ENCODE peak calls at places on chromosomes 3 and 15, in ten cellular contexts. One of them, this sample, is unnamed.

GRCh38 chr3:61250784-61251173 is 473 bp downstream of the FHIT start:
- DNase-seq in CD8-positive, alpha-beta T cell: no peak
- DNase-seq in MV-4-11: no peak
- DNase-seq in transverse colon: peak
- DNase-seq in NCI-H1092: no peak
- DNase-seq in neuronal stem cell: no peak
- DNase-seq in AG04450: no peak
- DNase-seq in WTC11: peak
- DNase-seq in RKO: peak
- DNase-seq in NCI-H1105 treated with DMSO at 0.1 percent for 48 hours: no peak
- DNase-seq in this sample: peak

GRCh38 chr15:79682851-79683288 is 213.9 kb downstream of the MTHFS start:
- DNase-seq in NCI-H1092: no peak
- DNase-seq in RKO: peak
- DNase-seq in AG04450: no peak
- DNase-seq in neuronal stem cell: no peak
- DNase-seq in transverse colon: no peak
- DNase-seq in WTC11: no peak
- DNase-seq in MV-4-11: no peak
- DNase-seq in NCI-H1105 treated with DMSO at 0.1 percent for 48 hours: no peak
- DNase-seq in CD8-positive, alpha-beta T cell: no peak
- DNase-seq in this sample: no peak

GRCh38 chr3:131543714-131544113 is 40.9 kb upstream of the MRPL3 start:
- DNase-seq in WTC11: no peak
- DNase-seq in neuronal stem cell: no peak
- DNase-seq in transverse colon: peak
- DNase-seq in RKO: peak
- DNase-seq in CD8-positive, alpha-beta T cell: no peak
- DNase-seq in AG04450: peak
- DNase-seq in NCI-H1105 treated with DMSO at 0.1 percent for 48 hours: no peak
- DNase-seq in MV-4-11: no peak
- DNase-seq in NCI-H1092: no peak
- DNase-seq in this sample: peak

GRCh38 chr15:36358094-36358961 is 221.1 kb upstream of the CDIN1 start:
- DNase-seq in transverse colon: no peak
- DNase-seq in neuronal stem cell: no peak
- DNase-seq in NCI-H1105 treated with DMSO at 0.1 percent for 48 hours: no peak
- DNase-seq in CD8-positive, alpha-beta T cell: no peak
- DNase-seq in WTC11: no peak
- DNase-seq in RKO: peak
- DNase-seq in MV-4-11: peak
- DNase-seq in AG04450: peak
- DNase-seq in NCI-H1092: no peak
- DNase-seq in this sample: no peak

GRCh38 chr15:27481768-27482167 is 510.8 kb downstream of the GABRG3 start:
- DNase-seq in AG04450: no peak
- DNase-seq in MV-4-11: no peak
- DNase-seq in RKO: no peak
- DNase-seq in CD8-positive, alpha-beta T cell: no peak
- DNase-seq in neuronal stem cell: no peak
- DNase-seq in NCI-H1092: no peak
- DNase-seq in NCI-H1105 treated with DMSO at 0.1 percent for 48 hours: no peak
- DNase-seq in WTC11: peak
- DNase-seq in transverse colon: no peak
- DNase-seq in this sample: no peak

GRCh38 chr3:177615015-177615414 is 417.7 kb upstream of the TBL1XR1 start:
- DNase-seq in NCI-H1105 treated with DMSO at 0.1 percent for 48 hours: peak
- DNase-seq in neuronal stem cell: no peak
- DNase-seq in WTC11: no peak
- DNase-seq in NCI-H1092: peak
- DNase-seq in transverse colon: peak
- DNase-seq in MV-4-11: peak
- DNase-seq in CD8-positive, alpha-beta T cell: no peak
- DNase-seq in AG04450: peak
- DNase-seq in RKO: no peak
- DNase-seq in this sample: peak

GRCh38 chr3:127019449-127019848 is 36.5 kb downstream of the PLXNA1 start:
- DNase-seq in CD8-positive, alpha-beta T cell: no peak
- DNase-seq in neuronal stem cell: no peak
- DNase-seq in NCI-H1105 treated with DMSO at 0.1 percent for 48 hours: no peak
- DNase-seq in MV-4-11: no peak
- DNase-seq in transverse colon: no peak
- DNase-seq in AG04450: no peak
- DNase-seq in NCI-H1092: no peak
- DNase-seq in WTC11: no peak
- DNase-seq in RKO: no peak
- DNase-seq in this sample: no peak

GRCh38 chr3:28151608-28152228 is 89.7 kb upstream of the CMC1 start:
- DNase-seq in CD8-positive, alpha-beta T cell: no peak
- DNase-seq in AG04450: no peak
- DNase-seq in WTC11: no peak
- DNase-seq in NCI-H1092: no peak
- DNase-seq in neuronal stem cell: no peak
- DNase-seq in transverse colon: no peak
- DNase-seq in RKO: no peak
- DNase-seq in MV-4-11: no peak
- DNase-seq in NCI-H1105 treated with DMSO at 0.1 percent for 48 hours: no peak
- DNase-seq in this sample: no peak

GRCh38 chr3:70120360-70120966 is 120.9 kb downstream of the SAMMSON start:
- DNase-seq in NCI-H1105 treated with DMSO at 0.1 percent for 48 hours: no peak
- DNase-seq in CD8-positive, alpha-beta T cell: peak
- DNase-seq in RKO: peak
- DNase-seq in transverse colon: peak
- DNase-seq in MV-4-11: peak
- DNase-seq in AG04450: peak
- DNase-seq in neuronal stem cell: peak
- DNase-seq in WTC11: peak
- DNase-seq in NCI-H1092: peak
- DNase-seq in this sample: peak

GRCh38 chr3:181711325-181712135 is at the start of gene SOX2:
- DNase-seq in NCI-H1105 treated with DMSO at 0.1 percent for 48 hours: peak
- DNase-seq in WTC11: peak
- DNase-seq in RKO: no peak
- DNase-seq in neuronal stem cell: peak
- DNase-seq in MV-4-11: no peak
- DNase-seq in CD8-positive, alpha-beta T cell: no peak
- DNase-seq in transverse colon: peak
- DNase-seq in NCI-H1092: peak
- DNase-seq in AG04450: no peak
- DNase-seq in this sample: no peak

GRCh38 chr15:23648920-23649515 is 1.4 kb upstream of the MAGEL2 start:
- DNase-seq in MV-4-11: no peak
- DNase-seq in RKO: peak
- DNase-seq in neuronal stem cell: peak
- DNase-seq in WTC11: peak
- DNase-seq in NCI-H1092: peak
- DNase-seq in transverse colon: peak
- DNase-seq in CD8-positive, alpha-beta T cell: no peak
- DNase-seq in AG04450: no peak
- DNase-seq in NCI-H1105 treated with DMSO at 0.1 percent for 48 hours: peak
- DNase-seq in this sample: no peak

GRCh38 chr3:113606539-113607218 is 74.3 kb downstream of the SIDT1 start:
- DNase-seq in NCI-H1092: no peak
- DNase-seq in CD8-positive, alpha-beta T cell: peak
- DNase-seq in RKO: no peak
- DNase-seq in transverse colon: peak
- DNase-seq in WTC11: no peak
- DNase-seq in MV-4-11: peak
- DNase-seq in AG04450: no peak
- DNase-seq in NCI-H1105 treated with DMSO at 0.1 percent for 48 hours: no peak
- DNase-seq in neuronal stem cell: no peak
- DNase-seq in this sample: no peak

GRCh38 chr15:70880781-70881180 is 11.5 kb downstream of the THAP10 start:
- DNase-seq in AG04450: no peak
- DNase-seq in RKO: no peak
- DNase-seq in neuronal stem cell: no peak
- DNase-seq in NCI-H1105 treated with DMSO at 0.1 percent for 48 hours: no peak
- DNase-seq in WTC11: no peak
- DNase-seq in CD8-positive, alpha-beta T cell: no peak
- DNase-seq in MV-4-11: no peak
- DNase-seq in NCI-H1092: no peak
- DNase-seq in transverse colon: no peak
- DNase-seq in this sample: no peak

GRCh38 chr15:56468271-56468912 is 3.5 kb upstream of the MNS1 start:
- DNase-seq in WTC11: no peak
- DNase-seq in transverse colon: no peak
- DNase-seq in MV-4-11: peak
- DNase-seq in RKO: peak
- DNase-seq in CD8-positive, alpha-beta T cell: no peak
- DNase-seq in NCI-H1092: no peak
- DNase-seq in NCI-H1105 treated with DMSO at 0.1 percent for 48 hours: no peak
- DNase-seq in neuronal stem cell: no peak
- DNase-seq in AG04450: no peak
- DNase-seq in this sample: no peak

GRCh38 chr3:184874709-184875644 is 63.0 kb downstream of the VPS8 start:
- DNase-seq in neuronal stem cell: peak
- DNase-seq in NCI-H1105 treated with DMSO at 0.1 percent for 48 hours: peak
- DNase-seq in CD8-positive, alpha-beta T cell: no peak
- DNase-seq in WTC11: peak
- DNase-seq in MV-4-11: peak
- DNase-seq in AG04450: no peak
- DNase-seq in transverse colon: peak
- DNase-seq in RKO: peak
- DNase-seq in NCI-H1092: peak
- DNase-seq in this sample: peak

GRCh38 chr3:59407425-59407824 is 357.6 kb upstream of the CFAP20DC start:
- DNase-seq in MV-4-11: no peak
- DNase-seq in transverse colon: no peak
- DNase-seq in CD8-positive, alpha-beta T cell: no peak
- DNase-seq in WTC11: no peak
- DNase-seq in RKO: no peak
- DNase-seq in neuronal stem cell: no peak
- DNase-seq in NCI-H1105 treated with DMSO at 0.1 percent for 48 hours: no peak
- DNase-seq in AG04450: no peak
- DNase-seq in NCI-H1092: no peak
- DNase-seq in this sample: no peak

GRCh38 chr3:114718071-114718896 is 424.5 kb downstream of the TIGIT start:
- DNase-seq in NCI-H1092: no peak
- DNase-seq in transverse colon: no peak
- DNase-seq in NCI-H1105 treated with DMSO at 0.1 percent for 48 hours: no peak
- DNase-seq in WTC11: no peak
- DNase-seq in RKO: no peak
- DNase-seq in neuronal stem cell: no peak
- DNase-seq in AG04450: no peak
- DNase-seq in MV-4-11: no peak
- DNase-seq in CD8-positive, alpha-beta T cell: no peak
- DNase-seq in this sample: no peak

GRCh38 chr3:126570103-126570541 is 11.4 kb upstream of the C3orf22 start:
- DNase-seq in NCI-H1092: no peak
- DNase-seq in AG04450: no peak
- DNase-seq in WTC11: no peak
- DNase-seq in NCI-H1105 treated with DMSO at 0.1 percent for 48 hours: no peak
- DNase-seq in CD8-positive, alpha-beta T cell: no peak
- DNase-seq in transverse colon: no peak
- DNase-seq in MV-4-11: no peak
- DNase-seq in RKO: no peak
- DNase-seq in neuronal stem cell: no peak
- DNase-seq in this sample: no peak